ENCODE peak calls at places on chromosomes 4 and X, in ten cellular contexts. M is naive thymus-derived CD8-positive, alpha-beta T cell; E is hippocampal formation; L is Right ventricle myocardium inferior; T is keratinocyte; W is ureter; F is central memory CD4-positive, alpha-beta T cell; K is NCI-H774; X is stimulated activated naive CD8-positive, alpha-beta T cell treated with anti-CD3 and anti-CD28 coated beads, Interleukin-15, Interleukin-2, amounts not matched to agents 100 U/mL and 50 U/mL, for 24 hours; A is GM04503. B is an unnamed sample.

GRCh38 chr4:52996261-52997131 is 134.4 kb downstream of the RASL11B start:
- DNase-seq in L (no peak), X (no peak), K (no peak), M (no peak), E (no peak), W (no peak), T (no peak), A (no peak), F (no peak), B (no peak)

GRCh38 chr4:8269535-8270417 is at the start of gene HTRA3:
- DNase-seq in T (no peak), L (peak), X (no peak), E (no peak), F (no peak), W (no peak), K (no peak), A (no peak), M (no peak), B (no peak)

GRCh38 chr4:10315638-10316037 is 141.6 kb downstream of the ZNF518B start:
- DNase-seq in F (no peak), T (no peak), M (no peak), A (no peak), W (no peak), K (no peak), L (no peak), X (no peak), E (no peak), B (no peak)

GRCh38 chr4:126784966-126785580 is 847.7 kb upstream of the INTU start:
- DNase-seq in X (no peak), E (no peak), M (no peak), F (no peak), L (no peak), W (no peak), T (no peak), A (no peak), K (no peak), B (no peak)

GRCh38 chr4:188411805-188412204 is 272.6 kb downstream of the TRIML1 start:
- DNase-seq in T (no peak), K (no peak), X (no peak), L (no peak), E (no peak), M (no peak), W (no peak), A (no peak), F (no peak), B (no peak)

GRCh38 chr4:1196421-1197183 is 24.2 kb upstream of the SPON2 start:
- DNase-seq in W (no peak), X (peak), A (no peak), L (no peak), T (no peak), E (no peak), M (no peak), F (no peak), K (no peak), B (no peak)

GRCh38 chr4:176920694-176921093 is 128.0 kb upstream of the VEGFC start:
- DNase-seq in W (no peak), X (no peak), F (no peak), T (peak), E (no peak), L (no peak), M (no peak), A (peak), K (no peak), B (no peak)

GRCh38 chr4:186161138-186161537 is 30.2 kb upstream of the CYP4V2 start:
- DNase-seq in M (no peak), T (no peak), L (no peak), W (no peak), K (no peak), F (no peak), E (no peak), X (no peak), A (no peak), B (no peak)

GRCh38 chrX:40971736-40972135 is 113.5 kb upstream of the USP9X start:
- DNase-seq in F (no peak), W (no peak), M (no peak), L (no peak), K (no peak), T (no peak), X (no peak), A (no peak), E (no peak), B (no peak)

GRCh38 chrX:103584606-103585005 is 709 bp upstream of the TCEAL4 start:
- DNase-seq in E (no peak), K (no peak), W (no peak), X (no peak), T (no peak), F (no peak), A (no peak), L (no peak), M (no peak), B (no peak)

GRCh38 chr4:2083826-2084160 is 24.7 kb downstream of the NAT8L start:
- DNase-seq in T (no peak), A (no peak), K (no peak), F (no peak), W (peak), E (no peak), L (no peak), X (no peak), M (no peak), B (no peak)

GRCh38 chrX:2500091-2500680 is 590 bp downstream of the DHRSX start:
- DNase-seq in T (no peak), W (no peak), X (peak), K (no peak), A (peak), E (no peak), F (peak), L (no peak), M (no peak), B (no peak)

GRCh38 chr4:98468744-98469143 is 189.7 kb downstream of the TSPAN5 start:
- DNase-seq in F (no peak), K (no peak), X (no peak), L (no peak), T (no peak), A (no peak), M (no peak), W (no peak), E (peak), B (no peak)

GRCh38 chrX:28920554-28920953 is 333.3 kb downstream of the IL1RAPL1 start:
- DNase-seq in E (no peak), F (no peak), L (no peak), X (no peak), A (no peak), M (no peak), T (no peak), K (peak), W (no peak), B (no peak)

GRCh38 chr4:107740950-107741701 is 21.1 kb upstream of the PAPSS1 start:
- DNase-seq in M (no peak), X (no peak), F (no peak), L (no peak), E (no peak), K (no peak), A (no peak), T (no peak), W (peak), B (no peak)

GRCh38 chr4:142334931-142335330 is 511.2 kb downstream of the INPP4B start:
- DNase-seq in K (no peak), X (no peak), F (no peak), L (no peak), T (no peak), A (no peak), W (no peak), M (no peak), E (no peak), B (no peak)

GRCh38 chr4:103303011-103303410 is 104.9 kb upstream of the CENPE start:
- DNase-seq in X (no peak), A (no peak), W (no peak), E (no peak), K (no peak), L (no peak), T (no peak), F (no peak), M (no peak), B (no peak)

GRCh38 chrX:31483336-31483735 is 411.5 kb upstream of the FTHL17 start:
- DNase-seq in F (no peak), A (no peak), T (no peak), E (no peak), X (no peak), M (no peak), W (no peak), L (no peak), K (no peak), B (no peak)

GRCh38 chrX:11750694-11751093 is 7.3 kb upstream of the MSL3 start:
- DNase-seq in A (no peak), X (no peak), L (no peak), T (no peak), F (no peak), E (no peak), W (no peak), K (no peak), M (no peak), B (no peak)

GRCh38 chr4:42398448-42399355 is 1.4 kb downstream of the SHISA3 start:
- DNase-seq in T (no peak), L (no peak), E (no peak), W (no peak), M (no peak), F (no peak), X (peak), K (no peak), A (no peak), B (no peak)

GRCh38 chr4:168541608-168541953 is 44.7 kb downstream of the PALLD start:
- DNase-seq in K (no peak), M (no peak), E (no peak), X (no peak), F (no peak), W (no peak), A (no peak), T (no peak), L (no peak), B (no peak)

GRCh38 chr4:89509708-89510269 is 202.2 kb upstream of the GPRIN3 start:
- DNase-seq in X (no peak), W (no peak), F (no peak), L (no peak), K (no peak), E (no peak), A (peak), T (no peak), M (no peak), B (peak)

GRCh38 chr4:10163296-10163695 is 46.7 kb upstream of the WDR1 start:
- DNase-seq in K (no peak), X (no peak), W (no peak), F (no peak), E (no peak), A (no peak), T (no peak), L (no peak), M (no peak), B (no peak)

GRCh38 chr4:70183168-70183939 is 12.2 kb upstream of the ODAM start:
- DNase-seq in F (no peak), M (no peak), T (no peak), E (no peak), A (no peak), W (no peak), K (no peak), L (no peak), X (peak), B (peak)

GRCh38 chrX:119181491-119181890 is 53.9 kb upstream of the KIAA1210 start:
- DNase-seq in M (no peak), F (no peak), T (no peak), E (no peak), W (no peak), A (no peak), L (no peak), K (no peak), X (no peak), B (no peak)

GRCh38 chr4:145176641-145177432 is 3.6 kb downstream of the OTUD4 start:
- DNase-seq in E (no peak), L (no peak), W (no peak), F (peak), K (no peak), M (no peak), A (no peak), T (no peak), X (no peak), B (no peak)

GRCh38 chrX:97026406-97026805 is 142.7 kb downstream of the RPA4 start:
- DNase-seq in M (no peak), A (no peak), X (no peak), F (no peak), W (no peak), K (peak), T (no peak), L (no peak), E (no peak), B (no peak)

GRCh38 chr4:70704333-70705145 is 16.2 kb downstream of the UTP3 start:
- DNase-seq in E (peak), T (no peak), F (peak), L (peak), A (no peak), X (peak), M (peak), K (peak), W (peak), B (no peak)

GRCh38 chr4:10006604-10007435 is 14.5 kb downstream of the SLC2A9 start:
- DNase-seq in L (no peak), M (no peak), F (no peak), A (no peak), T (peak), W (peak), E (no peak), K (no peak), X (no peak), B (no peak)

GRCh38 chr4:139666735-139667266 is 1.2 kb downstream of the MGST2 start:
- DNase-seq in K (no peak), L (no peak), T (no peak), W (peak), M (no peak), E (no peak), X (no peak), A (no peak), F (no peak), B (no peak)